ENCODE peak calls at places on chromosomes 3 and 15, in seven cellular contexts. I, L, Z, E, G, K and Q are unnamed samples.

GRCh38 chr15:64622410-64623260 is 152.8 kb downstream of the RBPMS2 start:
- DNase-seq in G (no peak), I (no peak), K (no peak), E (no peak), L (no peak), Z (no peak), Q (peak; percentile 59)

GRCh38 chr3:93973160-93974126 is at the start of gene PROS1:
- DNase-seq in L (peak; percentile 88), Z (peak; percentile 63), G (peak; percentile 23), I (peak; percentile 58), E (peak; percentile 53), K (peak; percentile 83), Q (peak; percentile 70)

GRCh38 chr3:115401298-115401697 is 222.0 kb upstream of the GAP43 start:
- DNase-seq in G (peak; percentile 79), E (no peak), K (peak; percentile 81), Z (peak; percentile 40), I (no peak), L (no peak), Q (no peak)

GRCh38 chr15:64443747-64444621 is 16.4 kb upstream of the ZNF609 start:
- DNase-seq in E (no peak), Z (peak; percentile 87), I (no peak), G (peak; percentile 43), L (peak; percentile 36), K (peak; percentile 55), Q (peak; percentile 58)

GRCh38 chr3:48428863-48429415 is 947 bp downstream of the PLXNB1 start:
- DNase-seq in E (peak; percentile 52), I (no peak), Z (no peak), K (no peak), L (peak; percentile 61), G (no peak), Q (no peak)

GRCh38 chr3:114671741-114672510 is 378.1 kb downstream of the TIGIT start:
- DNase-seq in L (no peak), I (no peak), E (no peak), K (no peak), Z (no peak), G (no peak), Q (no peak)

GRCh38 chr15:91940466-91941381 is 87.2 kb downstream of the SLCO3A1 start:
- DNase-seq in G (no peak), E (no peak), Z (peak; percentile 73), K (no peak), I (no peak), L (no peak), Q (no peak)

GRCh38 chr3:22236490-22237271 is 485.7 kb upstream of the ZNF385D start:
- DNase-seq in E (no peak), Z (peak; percentile 16), L (no peak), I (no peak), G (no peak), K (no peak), Q (no peak)

GRCh38 chr3:121979246-121979645 is 42.8 kb downstream of the ILDR1 start:
- DNase-seq in L (no peak), K (no peak), I (no peak), E (no peak), Z (peak; percentile 67), G (no peak), Q (no peak)

GRCh38 chr3:33426068-33426467 is 14.1 kb downstream of the UBP1 start:
- DNase-seq in K (no peak), Z (no peak), I (no peak), G (no peak), E (peak; percentile 32), L (no peak), Q (no peak)

DNA sequence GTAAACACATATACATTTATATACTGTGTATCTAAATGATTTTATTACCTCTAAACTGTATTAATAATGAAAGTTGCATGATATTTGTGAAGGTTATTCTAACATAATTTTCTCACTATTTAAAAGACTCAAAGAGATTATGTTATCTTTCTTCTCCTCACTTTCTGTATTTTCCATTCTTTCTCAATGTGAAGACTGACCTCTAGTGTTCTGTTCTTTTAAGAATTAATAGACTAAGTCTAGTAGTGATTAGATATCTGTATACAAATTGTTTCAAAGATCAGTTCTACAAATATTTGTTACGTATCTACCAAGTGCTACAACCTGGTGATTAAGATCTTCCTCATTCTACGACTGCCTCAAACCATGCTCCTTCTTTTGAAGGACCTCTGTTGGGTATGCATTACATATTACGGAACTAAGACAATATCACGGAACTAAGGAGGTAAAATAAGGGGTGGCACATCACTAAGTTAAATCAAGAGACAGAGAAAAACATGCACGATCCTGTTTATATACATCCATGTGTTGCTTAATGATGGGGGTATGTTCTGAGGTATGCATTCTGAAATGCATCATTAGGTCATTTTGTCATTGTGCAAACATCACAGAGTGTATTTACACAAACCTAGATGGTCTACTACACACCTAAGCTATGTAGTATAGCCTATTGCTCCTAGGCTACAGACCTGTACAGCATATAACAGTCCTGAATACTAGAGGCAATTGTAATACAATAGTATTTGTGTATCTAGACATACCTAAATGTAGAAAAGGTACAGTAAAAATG is 161.5 kb upstream of the KBTBD8 start:
- DNase-seq in Z (no peak), G (no peak), I (no peak), L (no peak), E (no peak), K (no peak), Q (no peak)
- TF ChIP-seq CTCF in Z (no peak), G (peak; percentile 8), I (peak; percentile 77), L (no peak), E (peak; percentile 55), K (peak; percentile 8), Q (no peak)

DNA sequence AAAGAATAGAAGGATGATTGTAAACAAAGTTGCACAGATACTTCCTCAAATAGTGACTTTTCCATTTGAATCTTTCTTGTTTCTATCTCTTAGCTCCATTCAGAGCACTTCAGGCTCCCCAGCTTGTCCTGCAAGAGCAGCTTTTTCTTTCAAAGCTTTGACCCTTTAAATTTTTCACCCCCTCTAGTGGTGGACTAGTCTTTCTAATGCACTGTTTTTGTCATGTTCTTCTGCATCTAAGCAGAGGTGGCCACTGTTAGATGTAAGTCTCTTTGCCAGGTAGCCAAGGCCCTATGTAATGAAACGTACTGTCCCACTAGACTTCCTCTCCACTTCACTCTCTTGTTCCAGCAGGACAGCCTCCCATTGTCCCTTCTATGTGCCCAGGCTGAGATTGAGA is 74.0 kb upstream of the MANF start:
- DNase-seq in I (peak; percentile 17), L (no peak), K (peak; percentile 7), G (no peak), E (no peak), Z (peak; percentile 18), Q (peak; percentile 50)
- TF ChIP-seq CTCF in I (peak; percentile 64), L (no peak), K (peak; percentile 40), G (peak; percentile 55), E (peak; percentile 11), Z (peak; percentile 50), Q (peak; percentile 18)

GRCh38 chr3:53036063-53036619 is 9.7 kb downstream of the SFMBT1 start:
- DNase-seq in E (no peak), G (no peak), K (no peak), L (no peak), I (no peak), Z (no peak), Q (no peak)
- TF ChIP-seq CTCF in E (no peak), G (no peak), K (no peak), L (no peak), I (no peak), Z (no peak), Q (no peak)

DNA sequence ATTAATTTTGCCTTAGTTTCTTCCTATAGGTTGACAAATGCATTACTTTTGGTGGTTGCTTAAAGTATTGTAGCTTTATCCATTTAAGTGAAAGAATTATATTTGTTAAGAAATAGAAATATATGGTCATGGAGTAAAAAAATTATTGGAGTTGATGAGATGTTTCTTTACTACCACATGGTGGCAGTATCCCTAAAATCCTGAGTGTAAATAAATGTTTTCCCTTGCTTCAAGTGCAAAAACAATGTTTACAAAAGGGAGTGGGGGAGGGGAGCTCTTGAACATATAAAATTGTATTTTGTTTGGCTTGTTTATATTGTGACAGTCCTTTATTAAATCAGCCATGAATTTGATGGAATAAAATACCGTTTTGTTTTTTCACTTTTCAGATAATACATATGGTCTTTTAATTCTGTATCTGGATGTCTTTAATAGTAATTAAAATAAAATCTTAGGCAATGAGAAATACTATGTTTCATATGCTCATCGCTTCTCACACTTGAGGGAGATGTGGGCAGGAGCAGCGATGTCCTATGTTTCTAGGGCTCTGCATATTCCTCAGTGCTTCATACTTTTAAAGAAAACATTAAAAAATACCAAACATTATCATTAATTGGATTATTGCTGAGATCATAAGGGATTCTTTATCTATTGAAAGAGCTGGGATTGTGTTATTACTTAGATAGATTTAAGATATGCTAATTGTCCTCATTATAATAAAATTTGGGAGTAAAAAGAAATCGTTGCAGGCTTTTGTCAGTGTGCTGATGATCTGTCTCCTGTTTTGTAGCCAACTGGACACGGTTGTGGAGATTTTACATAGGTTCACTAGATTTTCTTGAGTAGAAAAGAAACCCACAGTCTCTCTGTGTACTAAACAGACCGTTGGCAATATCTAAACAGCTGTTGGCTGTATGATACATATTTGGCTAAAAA is 349.7 kb downstream of the TUSC7 start:
- DNase-seq in Z (no peak), E (no peak), G (no peak), I (peak; percentile 21), L (no peak), K (peak; percentile 16), Q (no peak)
- TF ChIP-seq CTCF in Z (peak; percentile 41), E (peak; percentile 76), G (peak; percentile 29), I (peak; percentile 77), L (peak; percentile 31), K (peak; percentile 38), Q (no peak)

GRCh38 chr3:194061421-194062029 is 74.4 kb upstream of the HES1 start:
- DNase-seq in K (no peak), L (no peak), G (no peak), I (no peak), E (no peak), Z (no peak), Q (no peak)

GRCh38 chr3:194067949-194068362 is 68.0 kb upstream of the HES1 start:
- DNase-seq in G (no peak), Z (peak; percentile 63), I (no peak), L (no peak), E (no peak), K (no peak), Q (no peak)

GRCh38 chr3:194062825-194063224 is 73.1 kb upstream of the HES1 start:
- DNase-seq in L (no peak), I (no peak), E (no peak), G (no peak), K (no peak), Z (no peak), Q (no peak)

GRCh38 chr3:194064380-194065118 is 71.4 kb upstream of the HES1 start:
- DNase-seq in I (peak; percentile 67), K (no peak), E (no peak), L (no peak), Z (no peak), G (no peak), Q (no peak)

GRCh38 chr3:194065119-194065392 is 70.9 kb upstream of the HES1 start:
- DNase-seq in L (no peak), K (no peak), E (no peak), Z (no peak), G (no peak), I (no peak), Q (no peak)
- TF ChIP-seq CTCF in L (no peak), K (no peak), E (no peak), Z (no peak), G (no peak), I (no peak), Q (no peak)

GRCh38 chr15:75928680-75929608 is 25.3 kb downstream of the FBXO22 start:
- DNase-seq in E (no peak), L (no peak), G (no peak), K (no peak), I (peak; percentile 63), Z (no peak), Q (no peak)
- TF ChIP-seq CTCF in E (no peak), L (no peak), G (peak; percentile 28), K (peak; percentile 19), I (peak; percentile 83), Z (peak; percentile 25), Q (peak; percentile 24)

GRCh38 chr3:101676219-101676764 is 640 bp downstream of the ZBTB11 start:
- DNase-seq in E (peak; percentile 76), I (peak; percentile 97), G (peak; percentile 82), L (peak; percentile 93), Z (peak; percentile 97), K (peak; percentile 97), Q (peak; percentile 94)
- TF ChIP-seq CTCF in E (peak; percentile 24), I (peak; percentile 19), G (peak; percentile 1), L (no peak), Z (peak; percentile 23), K (no peak), Q (no peak)